ENCODE peak calls at places on chromosomes 12 and 14, in six cellular contexts. J is ACHN, D is GM12865, Q is left colon, E is endothelial cell, P is globus pallidus. W is an unnamed sample.

GRCh38 chr12:49288412-49288853 is 6.5 kb upstream of the PRPH start:
- DNase-seq in J (peak), P (peak), Q (no peak), E (peak), D (peak), W (peak)

GRCh38 chr14:53461823-53462222 is 308.7 kb upstream of the DDHD1 start:
- DNase-seq in D (no peak), E (no peak), J (no peak), Q (no peak), P (no peak), W (no peak)

GRCh38 chr14:51860836-51861583 is 598 bp downstream of the GNG2 start:
- DNase-seq in D (no peak), J (no peak), E (no peak), Q (no peak), P (no peak), W (no peak)

GRCh38 chr12:89890191-89890590 is 181.6 kb upstream of the ATP2B1 start:
- DNase-seq in J (no peak), P (no peak), D (no peak), E (no peak), Q (no peak), W (no peak)

GRCh38 chr14:59570122-59570521 is 6.5 kb downstream of the CCDC175 start:
- DNase-seq in D (no peak), P (no peak), J (no peak), Q (no peak), E (no peak), W (peak)

GRCh38 chr14:92903359-92903758 is 19.6 kb upstream of the CHGA start:
- DNase-seq in E (no peak), P (no peak), D (no peak), Q (no peak), J (no peak), W (no peak)

GRCh38 chr12:7190268-7191055 is 976 bp downstream of the PEX5 start:
- DNase-seq in P (peak), D (peak), E (peak), Q (peak), J (peak), W (peak)

GRCh38 chr12:62785941-62786559 is 148.9 kb downstream of the PPM1H start:
- DNase-seq in Q (no peak), E (peak), P (no peak), J (peak), D (peak), W (no peak)

GRCh38 chr14:95248422-95248821 is 71.3 kb downstream of the CLMN start:
- DNase-seq in P (no peak), D (no peak), Q (no peak), E (no peak), J (peak), W (no peak)

GRCh38 chr14:90168425-90169105 is 87.8 kb upstream of the PSMC1 start:
- DNase-seq in E (no peak), J (no peak), P (no peak), Q (no peak), D (no peak), W (no peak)

GRCh38 chr12:42538203-42538602 is 51.3 kb downstream of the PRICKLE1 start:
- DNase-seq in D (no peak), E (no peak), P (no peak), J (no peak), Q (no peak), W (no peak)

GRCh38 chr14:101007004-101007614 is 103.6 kb upstream of the RTL1 start:
- DNase-seq in Q (no peak), P (no peak), E (no peak), D (no peak), J (no peak), W (no peak)

GRCh38 chr12:17062296-17063061 is 456.5 kb upstream of the LMO3 start:
- DNase-seq in P (no peak), Q (no peak), J (peak), D (no peak), E (no peak), W (no peak)

GRCh38 chr12:119791453-119791852 is 85.7 kb downstream of the CIT start:
- DNase-seq in P (no peak), D (no peak), E (no peak), J (no peak), Q (no peak), W (no peak)

GRCh38 chr12:58703911-58704310 is 216.4 kb downstream of the LRIG3 start:
- DNase-seq in D (no peak), Q (no peak), E (no peak), P (no peak), J (no peak), W (no peak)